ENCODE peak calls at places on chromosome 3, in eight cellular contexts. P, J, H, M, B, X, S and A are unnamed samples.
A peak's percentile ranks its signal among the peaks of the same experiment; 100 is the strongest.

GRCh38 chr3:135041586-135041985 is 246.5 kb downstream of the EPHB1 start:
- DNase-seq in P (peak; percentile 2), J (no peak), H (no peak), M (no peak), B (no peak), X (no peak), S (no peak), A (no peak)

GRCh38 chr3:25830373-25831305 is 40.7 kb downstream of the OXSM start:
- DNase-seq in P (no peak), J (peak; percentile 44), H (peak; percentile 7), M (no peak), B (no peak), X (no peak), S (no peak), A (no peak)

GRCh38 chr3:123283074-123283473 is 81.3 kb downstream of the SEC22A start:
- DNase-seq in P (no peak), J (no peak), H (no peak), M (no peak), B (no peak), X (no peak), S (no peak), A (no peak)

GRCh38 chr3:159763466-159764210 is 225.0 kb upstream of the IL12A start:
- DNase-seq in P (peak; percentile 84), J (no peak), H (peak; percentile 79), M (peak; percentile 90), B (peak; percentile 91), X (peak; percentile 91), S (peak; percentile 68), A (peak; percentile 83)

GRCh38 chr3:102979682-102980378 is 545.0 kb downstream of the ZPLD1 start:
- DNase-seq in P (peak; percentile 84), J (no peak), H (peak; percentile 99), M (no peak), B (no peak), X (peak; percentile 79), S (no peak), A (no peak)

GRCh38 chr3:47089605-47090004 is 74.3 kb downstream of the SETD2 start:
- DNase-seq in P (no peak), J (no peak), H (no peak), M (no peak), B (no peak), X (no peak), S (no peak), A (no peak)

GRCh38 chr3:27507515-27508266 is 23.5 kb upstream of the SLC4A7 start:
- DNase-seq in P (peak; percentile 43), J (no peak), H (no peak), M (no peak), B (no peak), X (peak; percentile 95), S (no peak), A (no peak)

GRCh38 chr3:139578783-139579182 is 39.2 kb upstream of the RBP1 start:
- DNase-seq in P (no peak), J (no peak), H (no peak), M (no peak), B (no peak), X (no peak), S (no peak), A (no peak)

GRCh38 chr3:184361532-184361931 is at the start of the genes CLCN2 and POLR2H:
- DNase-seq in P (peak; percentile 33), J (peak; percentile 75), H (peak; percentile 48), M (peak; percentile 80), B (peak; percentile 66), X (peak; percentile 63), S (peak; percentile 82), A (peak; percentile 74)

GRCh38 chr3:70726096-70726745 is 413.8 kb upstream of the MDFIC2 start:
- DNase-seq in P (peak; percentile 3), J (no peak), H (no peak), M (no peak), B (no peak), X (no peak), S (no peak), A (no peak)

GRCh38 chr3:45817788-45818523 is 21.6 kb upstream of the SLC6A20 start:
- DNase-seq in P (peak; percentile 99), J (no peak), H (peak; percentile 97), M (no peak), B (no peak), X (peak; percentile 97), S (no peak), A (peak; percentile 70)

GRCh38 chr3:173342679-173343078 is 54.9 kb upstream of the NLGN1 start:
- DNase-seq in P (no peak), J (no peak), H (no peak), M (no peak), B (no peak), X (no peak), S (no peak), A (no peak)

GRCh38 chr3:9109570-9109914 is 139.9 kb downstream of the SRGAP3 start:
- DNase-seq in P (no peak), J (no peak), H (no peak), M (no peak), B (no peak), X (no peak), S (no peak), A (no peak)

GRCh38 chr3:98770261-98771039 is 7.3 kb downstream of the ST3GAL6 start:
- DNase-seq in P (no peak), J (no peak), H (no peak), M (no peak), B (no peak), X (no peak), S (no peak), A (peak; percentile 96)

GRCh38 chr3:14371573-14372474 is 30.6 kb upstream of the SLC6A6 start:
- DNase-seq in P (peak; percentile 31), J (no peak), H (peak; percentile 61), M (no peak), B (no peak), X (peak; percentile 95), S (peak; percentile 93), A (no peak)

GRCh38 chr3:24440764-24441464 is 53.7 kb downstream of the THRB start:
- DNase-seq in P (no peak), J (no peak), H (no peak), M (no peak), B (no peak), X (no peak), S (no peak), A (no peak)

GRCh38 chr3:43838009-43838758 is 147.4 kb downstream of the ABHD5 start:
- DNase-seq in P (no peak), J (no peak), H (no peak), M (no peak), B (no peak), X (no peak), S (no peak), A (no peak)

DNA sequence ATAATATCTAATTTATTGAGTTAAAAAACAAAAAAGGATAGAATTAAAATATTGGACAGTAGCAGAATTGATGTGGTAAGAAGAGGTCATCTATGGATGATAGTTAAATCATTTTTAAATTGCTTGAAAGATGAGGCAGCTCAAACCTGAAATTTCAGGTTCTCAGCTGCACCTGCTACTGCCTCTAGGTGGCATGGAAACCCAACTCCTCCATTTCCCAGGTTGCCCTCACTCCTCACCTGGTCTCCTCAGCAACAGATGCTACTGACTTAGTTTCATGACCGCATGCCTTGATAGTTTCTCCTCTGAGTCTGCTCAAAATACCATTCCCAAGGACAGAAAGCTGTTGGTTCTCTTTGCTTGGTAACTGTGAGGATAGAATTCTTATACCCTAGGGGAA is 148.1 kb downstream of the ABHD5 start:
- DNase-seq in P (no peak), J (peak; percentile 18), H (no peak), M (peak; percentile 55), B (no peak), X (peak; percentile 41), S (no peak), A (peak; percentile 24)
- TF ChIP-seq CTCF in P (no peak), J (peak; percentile 71), H (no peak), M (peak; percentile 50), B (peak; percentile 66), X (peak; percentile 64), S (no peak), A (peak; percentile 42)

DNA sequence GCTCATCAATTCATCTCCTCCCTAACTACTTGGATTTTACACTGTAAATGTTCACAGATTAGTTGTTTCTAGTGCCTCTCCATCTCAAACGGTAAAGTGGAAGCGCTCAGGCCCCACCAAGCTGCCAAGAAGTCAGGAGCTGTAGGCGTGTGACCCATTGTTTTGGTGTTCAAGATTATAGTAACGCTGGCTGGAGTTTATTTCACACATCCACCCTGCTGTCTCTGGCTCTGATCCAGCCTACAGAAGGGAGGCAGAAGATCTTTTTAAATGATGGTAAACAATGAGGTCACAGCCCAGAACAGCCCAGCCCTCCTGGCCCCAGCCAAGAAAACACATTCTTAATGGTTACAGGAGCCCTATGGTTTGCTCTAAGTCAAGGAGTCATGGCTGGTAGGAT is 25.7 kb upstream of the GALNT15 start:
- DNase-seq in P (peak; percentile 94), J (no peak), H (peak; percentile 98), M (no peak), B (no peak), X (no peak), S (no peak), A (no peak)
- H3K4me2 ChIP-seq in P (no peak overlapping the region), J (no peak overlapping the region), H (no peak overlapping the region), M (no peak overlapping the region), B (no peak overlapping the region), X (no peak overlapping the region), S (no peak overlapping the region), A (no peak overlapping the region)

DNA sequence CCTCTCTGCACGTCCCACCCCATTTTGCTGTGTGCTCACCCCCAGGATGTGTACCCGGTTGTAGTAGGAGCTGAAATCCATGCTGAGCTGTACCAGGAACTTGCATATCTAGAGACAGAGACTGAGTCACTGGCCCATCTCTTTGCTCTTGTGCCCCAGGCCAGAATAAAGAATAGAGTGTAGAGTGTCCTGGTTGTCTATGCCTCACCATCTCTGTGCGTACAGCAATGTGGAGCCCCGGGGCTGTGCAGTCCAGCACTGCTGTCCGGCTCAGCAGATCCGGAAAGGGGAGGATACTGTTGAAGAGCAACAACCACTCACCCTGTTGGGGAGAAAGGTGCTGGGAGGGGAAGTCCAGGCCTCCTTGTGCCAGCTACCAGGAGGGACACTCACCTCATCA is 2.6 kb downstream of the DALRD3 start:
- DNase-seq in P (no peak), J (no peak), H (no peak), M (no peak), B (no peak), X (no peak), S (no peak), A (no peak)
- H4K20me1 ChIP-seq in P (peaks cover 41% of the 10 kb centered on the region), J (no peaks in the 10 kb centered on the region), H (no peaks in the 10 kb centered on the region), M (peaks cover 21% of the 10 kb centered on the region), B (peaks cover 2% of the 10 kb centered on the region), X (peaks cover 18% of the 10 kb centered on the region), S (peaks cover 20% of the 10 kb centered on the region), A (peaks cover 2% of the 10 kb centered on the region)

GRCh38 chr3:191915717-191916116 is 454.8 kb downstream of the PYDC2 start:
- DNase-seq in P (no peak), J (no peak), H (no peak), M (no peak), B (no peak), X (no peak), S (no peak), A (no peak)
- TF ChIP-seq CTCF in P (no peak), J (no peak), H (no peak), M (no peak), B (no peak), X (no peak), S (no peak), A (no peak)

GRCh38 chr3:125033135-125033534 is 22.7 kb downstream of the HEG1 start:
- DNase-seq in P (no peak), J (no peak), H (no peak), M (no peak), B (no peak), X (no peak), S (no peak), A (no peak)
- H3K4me2 ChIP-seq in P (no peak overlapping the region), J (no peak overlapping the region), H (no peak overlapping the region), M (no peak overlapping the region), B (no peak overlapping the region), X (no peak overlapping the region), S (no peak overlapping the region), A (no peak overlapping the region)

GRCh38 chr3:52404391-52404790 is 40.5 kb downstream of the SEMA3G start:
- DNase-seq in P (no peak), J (no peak), H (no peak), M (no peak), B (no peak), X (no peak), S (no peak), A (no peak)
- H4K20me1 ChIP-seq in P (no peaks in the 10 kb centered on the region), J (no peaks in the 10 kb centered on the region), H (no peaks in the 10 kb centered on the region), M (no peaks in the 10 kb centered on the region), B (no peaks in the 10 kb centered on the region), X (no peaks in the 10 kb centered on the region), S (no peaks in the 10 kb centered on the region), A (no peaks in the 10 kb centered on the region)